ENCODE peak calls at places on chromosome 13, in ten cellular contexts. One of them, this sample, is unnamed. For H3K4me1, the result is how much of the 10 kb centered on the place peaks cover.

GRCh38 chr13:44848956-44849748 is 140.1 kb downstream of the NUFIP1 start:
- DNase-seq in stomach: no peak
- DNase-seq in heart left ventricle: no peak
- DNase-seq in A549: no peak
- DNase-seq in transverse colon: no peak
- DNase-seq in Peyer's patch: no peak
- DNase-seq in IMR-90: no peak
- DNase-seq in H1: no peak
- DNase-seq in body of pancreas: no peak
- DNase-seq in right lobe of liver: no peak
- DNase-seq in this sample: peak

GRCh38 chr13:94548382-94549240 is 47.3 kb downstream of the TGDS start:
- DNase-seq in stomach: peak
- DNase-seq in heart left ventricle: peak
- DNase-seq in A549: peak
- DNase-seq in transverse colon: peak
- DNase-seq in Peyer's patch: peak
- DNase-seq in IMR-90: peak
- DNase-seq in H1: no peak
- DNase-seq in body of pancreas: peak
- DNase-seq in right lobe of liver: peak
- DNase-seq in this sample: peak

GRCh38 chr13:46022476-46022875 is 30.1 kb downstream of the ZC3H13 start:
- DNase-seq in stomach: no peak
- DNase-seq in heart left ventricle: no peak
- DNase-seq in A549: no peak
- DNase-seq in transverse colon: no peak
- DNase-seq in Peyer's patch: no peak
- DNase-seq in IMR-90: no peak
- DNase-seq in H1: no peak
- DNase-seq in body of pancreas: no peak
- DNase-seq in right lobe of liver: no peak
- DNase-seq in this sample: no peak

GRCh38 chr13:80454245-80454644 is 113.3 kb upstream of the SPRY2 start:
- DNase-seq in stomach: no peak
- DNase-seq in heart left ventricle: no peak
- DNase-seq in A549: no peak
- DNase-seq in transverse colon: no peak
- DNase-seq in Peyer's patch: no peak
- DNase-seq in IMR-90: peak
- DNase-seq in H1: no peak
- DNase-seq in body of pancreas: no peak
- DNase-seq in right lobe of liver: no peak
- DNase-seq in this sample: no peak

GRCh38 chr13:36915106-36915505 is 4.9 kb downstream of the SMAD9 start:
- DNase-seq in stomach: no peak
- DNase-seq in heart left ventricle: no peak
- DNase-seq in A549: no peak
- DNase-seq in transverse colon: no peak
- DNase-seq in Peyer's patch: no peak
- DNase-seq in IMR-90: no peak
- DNase-seq in H1: no peak
- DNase-seq in body of pancreas: no peak
- DNase-seq in right lobe of liver: no peak
- DNase-seq in this sample: no peak

GRCh38 chr13:27607125-27607524 is 13.2 kb downstream of the LNX2 start:
- DNase-seq in stomach: no peak
- DNase-seq in heart left ventricle: no peak
- DNase-seq in A549: no peak
- DNase-seq in transverse colon: peak
- DNase-seq in Peyer's patch: peak
- DNase-seq in IMR-90: peak
- DNase-seq in H1: no peak
- DNase-seq in body of pancreas: no peak
- DNase-seq in right lobe of liver: no peak
- DNase-seq in this sample: no peak

GRCh38 chr13:44422755-44423643 is 49.4 kb downstream of the SERP2 start:
- DNase-seq in stomach: no peak
- DNase-seq in heart left ventricle: no peak
- DNase-seq in A549: no peak
- DNase-seq in transverse colon: no peak
- DNase-seq in Peyer's patch: no peak
- DNase-seq in IMR-90: no peak
- DNase-seq in H1: peak
- DNase-seq in body of pancreas: peak
- DNase-seq in right lobe of liver: peak
- DNase-seq in this sample: peak

GRCh38 chr13:104823071-104823470 is 1712.4 kb downstream of the EFNB2 start:
- DNase-seq in stomach: no peak
- DNase-seq in heart left ventricle: no peak
- DNase-seq in A549: no peak
- DNase-seq in transverse colon: no peak
- DNase-seq in Peyer's patch: no peak
- DNase-seq in IMR-90: no peak
- DNase-seq in H1: no peak
- DNase-seq in body of pancreas: no peak
- DNase-seq in right lobe of liver: no peak
- DNase-seq in this sample: no peak

GRCh38 chr13:37531054-37531453 is 67.5 kb downstream of the POSTN start:
- DNase-seq in stomach: no peak
- DNase-seq in heart left ventricle: no peak
- DNase-seq in A549: no peak
- DNase-seq in transverse colon: no peak
- DNase-seq in Peyer's patch: no peak
- DNase-seq in IMR-90: peak
- DNase-seq in H1: no peak
- DNase-seq in body of pancreas: no peak
- DNase-seq in right lobe of liver: no peak
- DNase-seq in this sample: no peak

GRCh38 chr13:114124486-114124885 is 7.9 kb downstream of the RASA3 start:
- DNase-seq in stomach: no peak
- DNase-seq in heart left ventricle: no peak
- DNase-seq in A549: no peak
- DNase-seq in transverse colon: no peak
- DNase-seq in Peyer's patch: no peak
- DNase-seq in IMR-90: no peak
- DNase-seq in H1: no peak
- DNase-seq in body of pancreas: no peak
- DNase-seq in right lobe of liver: no peak
- DNase-seq in this sample: no peak

GRCh38 chr13:114126789-114127472 is 5.5 kb downstream of the RASA3 start:
- DNase-seq in stomach: no peak
- DNase-seq in heart left ventricle: no peak
- DNase-seq in A549: no peak
- DNase-seq in transverse colon: no peak
- DNase-seq in Peyer's patch: no peak
- DNase-seq in IMR-90: no peak
- DNase-seq in H1: no peak
- DNase-seq in body of pancreas: no peak
- DNase-seq in right lobe of liver: no peak
- DNase-seq in this sample: no peak

GRCh38 chr13:114124921-114125320 is 7.5 kb downstream of the RASA3 start:
- DNase-seq in stomach: no peak
- DNase-seq in heart left ventricle: no peak
- DNase-seq in A549: no peak
- DNase-seq in transverse colon: no peak
- DNase-seq in Peyer's patch: no peak
- DNase-seq in IMR-90: peak
- DNase-seq in H1: no peak
- DNase-seq in body of pancreas: no peak
- DNase-seq in right lobe of liver: no peak
- DNase-seq in this sample: no peak

GRCh38 chr13:114123876-114124275 is 8.5 kb downstream of the RASA3 start:
- DNase-seq in stomach: no peak
- DNase-seq in heart left ventricle: no peak
- DNase-seq in A549: no peak
- DNase-seq in transverse colon: no peak
- DNase-seq in Peyer's patch: no peak
- DNase-seq in IMR-90: no peak
- DNase-seq in H1: no peak
- DNase-seq in body of pancreas: no peak
- DNase-seq in right lobe of liver: no peak
- DNase-seq in this sample: no peak

GRCh38 chr13:114125589-114125988 is 6.8 kb downstream of the RASA3 start:
- DNase-seq in stomach: no peak
- DNase-seq in heart left ventricle: no peak
- DNase-seq in A549: no peak
- DNase-seq in transverse colon: no peak
- DNase-seq in Peyer's patch: no peak
- DNase-seq in IMR-90: no peak
- DNase-seq in H1: no peak
- DNase-seq in body of pancreas: no peak
- DNase-seq in right lobe of liver: no peak
- DNase-seq in this sample: no peak
- H3K4me1 ChIP-seq in stomach: half or more
- H3K4me1 ChIP-seq in heart left ventricle: under half
- H3K4me1 ChIP-seq in A549: under half
- H3K4me1 ChIP-seq in transverse colon: under half
- H3K4me1 ChIP-seq in Peyer's patch: under half
- H3K4me1 ChIP-seq in IMR-90: under half
- H3K4me1 ChIP-seq in H1: under half
- H3K4me1 ChIP-seq in body of pancreas: under half
- H3K4me1 ChIP-seq in right lobe of liver: under half
- H3K4me1 ChIP-seq in this sample: under half

DNA sequence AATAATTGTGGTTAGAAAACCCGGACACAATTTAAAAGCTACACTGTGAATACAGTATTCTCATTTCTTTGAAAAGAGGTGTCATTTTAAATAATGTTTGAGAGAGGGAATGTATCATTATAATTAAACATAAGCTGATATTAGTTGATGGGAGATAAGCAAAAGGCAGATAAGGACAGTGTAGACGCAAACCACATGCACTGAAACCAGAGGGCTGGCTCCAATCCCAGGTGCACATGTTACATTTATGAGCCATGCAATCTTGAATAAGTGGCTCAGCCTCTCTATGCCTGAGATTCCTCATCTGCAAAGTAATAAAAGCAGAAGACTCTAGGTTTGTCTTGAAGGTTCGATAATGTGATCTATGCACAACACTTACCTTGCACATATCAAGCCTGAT is 238.7 kb downstream of the EFNB2 start:
- DNase-seq in stomach: no peak
- DNase-seq in heart left ventricle: no peak
- DNase-seq in A549: no peak
- DNase-seq in transverse colon: no peak
- DNase-seq in Peyer's patch: no peak
- DNase-seq in IMR-90: no peak
- DNase-seq in H1: no peak
- DNase-seq in body of pancreas: no peak
- DNase-seq in right lobe of liver: no peak
- DNase-seq in this sample: no peak
- TF ChIP-seq POLR2A in stomach: no peak
- TF ChIP-seq POLR2A in heart left ventricle: no peak
- TF ChIP-seq POLR2A in A549: no peak
- TF ChIP-seq POLR2A in transverse colon: no peak
- TF ChIP-seq POLR2A in Peyer's patch: no peak
- TF ChIP-seq POLR2A in IMR-90: no peak
- TF ChIP-seq POLR2A in H1: no peak
- TF ChIP-seq POLR2A in body of pancreas: no peak
- TF ChIP-seq POLR2A in right lobe of liver: no peak
- TF ChIP-seq POLR2A in this sample: no peak

GRCh38 chr13:109271555-109271954 is 514.8 kb downstream of the IRS2 start:
- DNase-seq in stomach: no peak
- DNase-seq in heart left ventricle: no peak
- DNase-seq in A549: no peak
- DNase-seq in transverse colon: no peak
- DNase-seq in Peyer's patch: no peak
- DNase-seq in IMR-90: no peak
- DNase-seq in H1: no peak
- DNase-seq in body of pancreas: no peak
- DNase-seq in right lobe of liver: no peak
- DNase-seq in this sample: no peak
- H3K4me1 ChIP-seq in stomach: under half
- H3K4me1 ChIP-seq in heart left ventricle: under half
- H3K4me1 ChIP-seq in A549: under half
- H3K4me1 ChIP-seq in transverse colon: under half
- H3K4me1 ChIP-seq in Peyer's patch: under half
- H3K4me1 ChIP-seq in IMR-90: under half
- H3K4me1 ChIP-seq in H1: under half
- H3K4me1 ChIP-seq in body of pancreas: under half
- H3K4me1 ChIP-seq in right lobe of liver: under half
- H3K4me1 ChIP-seq in this sample: under half

DNA sequence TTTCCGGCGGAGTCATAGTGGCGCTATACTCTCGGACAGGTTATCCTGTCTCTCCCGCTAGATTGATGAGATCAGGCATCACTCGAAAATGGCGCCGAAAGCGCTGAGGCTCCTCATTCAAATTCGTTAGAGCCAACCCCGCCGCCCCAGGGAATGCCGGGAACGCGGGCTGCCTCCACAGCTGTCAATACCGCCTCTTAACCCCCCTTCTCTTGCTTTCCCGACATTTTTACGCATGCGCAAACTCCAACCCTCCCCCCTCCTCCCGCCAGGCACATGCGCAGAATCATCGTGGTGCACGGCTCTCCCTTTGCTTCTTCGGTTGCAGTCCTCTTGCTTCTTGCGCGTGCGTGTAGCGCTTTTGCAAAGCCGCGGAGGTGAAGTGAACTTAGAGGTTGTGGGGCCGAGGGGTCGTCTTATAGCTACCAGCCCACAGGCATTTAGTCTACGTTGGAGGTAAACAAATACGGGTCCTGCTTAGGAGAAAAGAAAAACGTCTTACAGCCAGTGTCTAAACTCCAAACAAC is 66.7 kb downstream of the KCNRG start:
- DNase-seq in stomach: peak
- DNase-seq in heart left ventricle: peak
- DNase-seq in A549: peak
- DNase-seq in transverse colon: peak
- DNase-seq in Peyer's patch: peak
- DNase-seq in IMR-90: peak
- DNase-seq in H1: peak
- DNase-seq in body of pancreas: peak
- DNase-seq in right lobe of liver: peak
- DNase-seq in this sample: peak
- TF ChIP-seq POLR2A in stomach: no peak
- TF ChIP-seq POLR2A in heart left ventricle: no peak
- TF ChIP-seq POLR2A in A549: peak
- TF ChIP-seq POLR2A in transverse colon: peak
- TF ChIP-seq POLR2A in Peyer's patch: peak
- TF ChIP-seq POLR2A in IMR-90: peak
- TF ChIP-seq POLR2A in H1: no peak
- TF ChIP-seq POLR2A in body of pancreas: no peak
- TF ChIP-seq POLR2A in right lobe of liver: peak
- TF ChIP-seq POLR2A in this sample: no peak

GRCh38 chr13:41054212-41054877 is 7.0 kb upstream of the WBP4 start:
- DNase-seq in stomach: no peak
- DNase-seq in heart left ventricle: no peak
- DNase-seq in A549: peak
- DNase-seq in transverse colon: peak
- DNase-seq in Peyer's patch: peak
- DNase-seq in IMR-90: peak
- DNase-seq in H1: no peak
- DNase-seq in body of pancreas: no peak
- DNase-seq in right lobe of liver: no peak
- DNase-seq in this sample: no peak
- H3K4me1 ChIP-seq in stomach: half or more
- H3K4me1 ChIP-seq in heart left ventricle: under half
- H3K4me1 ChIP-seq in A549: half or more
- H3K4me1 ChIP-seq in transverse colon: half or more
- H3K4me1 ChIP-seq in Peyer's patch: under half
- H3K4me1 ChIP-seq in IMR-90: under half
- H3K4me1 ChIP-seq in H1: under half
- H3K4me1 ChIP-seq in body of pancreas: half or more
- H3K4me1 ChIP-seq in right lobe of liver: under half
- H3K4me1 ChIP-seq in this sample: under half

GRCh38 chr13:113413898-113414282 is 39.4 kb downstream of the ADPRHL1 start:
- DNase-seq in stomach: peak
- DNase-seq in heart left ventricle: peak
- DNase-seq in A549: no peak
- DNase-seq in transverse colon: peak
- DNase-seq in Peyer's patch: no peak
- DNase-seq in IMR-90: no peak
- DNase-seq in H1: no peak
- DNase-seq in body of pancreas: no peak
- DNase-seq in right lobe of liver: no peak
- DNase-seq in this sample: no peak
- TF ChIP-seq POLR2A in stomach: no peak
- TF ChIP-seq POLR2A in heart left ventricle: no peak
- TF ChIP-seq POLR2A in A549: no peak
- TF ChIP-seq POLR2A in transverse colon: no peak
- TF ChIP-seq POLR2A in Peyer's patch: no peak
- TF ChIP-seq POLR2A in IMR-90: no peak
- TF ChIP-seq POLR2A in H1: no peak
- TF ChIP-seq POLR2A in body of pancreas: no peak
- TF ChIP-seq POLR2A in right lobe of liver: no peak
- TF ChIP-seq POLR2A in this sample: no peak